ENCODE peak calls at places on chromosome 14, in eight cellular contexts. E is brain microvascular endothelial cell; V is CD8-positive, alpha-beta memory T cell; W is CD4-positive, alpha-beta memory T cell; C is GM23248; J is lung; Q is adrenal gland; P is mesenchymal stem cell. S is an unnamed sample.

GRCh38 chr14:104600141-104600643 is 4.4 kb downstream of the TMEM179 start:
- DNase-seq in E (no peak), V (no peak), W (no peak), C (peak; percentile 36), J (no peak), Q (peak; percentile 91), P (no peak), S (no peak)

GRCh38 chr14:104403421-104404220 is 175.9 kb upstream of the C14orf180 start:
- DNase-seq in E (no peak), V (no peak), W (no peak), C (no peak), J (peak; percentile 24), Q (peak; percentile 38), P (no peak), S (no peak)

GRCh38 chr14:94992046-94992445 is 165.3 kb downstream of the DICER1 start:
- DNase-seq in E (no peak), V (no peak), W (no peak), C (peak; percentile 39), J (no peak), Q (no peak), P (no peak), S (no peak)

GRCh38 chr14:61287196-61287595 is 6.1 kb upstream of the TMEM30B start:
- DNase-seq in E (no peak), V (no peak), W (no peak), C (peak; percentile 48), J (no peak), Q (no peak), P (no peak), S (no peak)

GRCh38 chr14:38207830-38208815 is at the start of gene SSTR1:
- DNase-seq in E (no peak), V (no peak), W (no peak), C (peak; percentile 56), J (no peak), Q (no peak), P (peak; percentile 45), S (no peak)

GRCh38 chr14:95903616-95904107 is 27.0 kb downstream of the TUNAR start:
- DNase-seq in E (no peak), V (no peak), W (no peak), C (no peak), J (no peak), Q (no peak), P (no peak), S (no peak)

GRCh38 chr14:51776102-51776894 is 84.1 kb upstream of the GNG2 start:
- DNase-seq in E (peak; percentile 59), V (peak; percentile 6), W (peak; percentile 11), C (peak; percentile 80), J (peak; percentile 34), Q (peak; percentile 73), P (peak; percentile 69), S (peak; percentile 25)

GRCh38 chr14:33551963-33552362 is 398.9 kb downstream of the EGLN3 start:
- DNase-seq in E (no peak), V (no peak), W (no peak), C (no peak), J (no peak), Q (no peak), P (no peak), S (no peak)

GRCh38 chr14:90568405-90568804 is 171.6 kb downstream of the CALM1 start:
- DNase-seq in E (no peak), V (no peak), W (no peak), C (no peak), J (no peak), Q (no peak), P (no peak), S (no peak)

GRCh38 chr14:90570463-90570860 is 173.6 kb downstream of the CALM1 start:
- DNase-seq in E (no peak), V (no peak), W (no peak), C (no peak), J (no peak), Q (no peak), P (no peak), S (no peak)

GRCh38 chr14:90569201-90569600 is 172.4 kb downstream of the CALM1 start:
- DNase-seq in E (no peak), V (no peak), W (no peak), C (no peak), J (no peak), Q (no peak), P (no peak), S (no peak)

GRCh38 chr14:90571149-90571548 is 174.3 kb downstream of the CALM1 start:
- DNase-seq in E (no peak), V (no peak), W (no peak), C (no peak), J (no peak), Q (no peak), P (no peak), S (no peak)

DNA sequence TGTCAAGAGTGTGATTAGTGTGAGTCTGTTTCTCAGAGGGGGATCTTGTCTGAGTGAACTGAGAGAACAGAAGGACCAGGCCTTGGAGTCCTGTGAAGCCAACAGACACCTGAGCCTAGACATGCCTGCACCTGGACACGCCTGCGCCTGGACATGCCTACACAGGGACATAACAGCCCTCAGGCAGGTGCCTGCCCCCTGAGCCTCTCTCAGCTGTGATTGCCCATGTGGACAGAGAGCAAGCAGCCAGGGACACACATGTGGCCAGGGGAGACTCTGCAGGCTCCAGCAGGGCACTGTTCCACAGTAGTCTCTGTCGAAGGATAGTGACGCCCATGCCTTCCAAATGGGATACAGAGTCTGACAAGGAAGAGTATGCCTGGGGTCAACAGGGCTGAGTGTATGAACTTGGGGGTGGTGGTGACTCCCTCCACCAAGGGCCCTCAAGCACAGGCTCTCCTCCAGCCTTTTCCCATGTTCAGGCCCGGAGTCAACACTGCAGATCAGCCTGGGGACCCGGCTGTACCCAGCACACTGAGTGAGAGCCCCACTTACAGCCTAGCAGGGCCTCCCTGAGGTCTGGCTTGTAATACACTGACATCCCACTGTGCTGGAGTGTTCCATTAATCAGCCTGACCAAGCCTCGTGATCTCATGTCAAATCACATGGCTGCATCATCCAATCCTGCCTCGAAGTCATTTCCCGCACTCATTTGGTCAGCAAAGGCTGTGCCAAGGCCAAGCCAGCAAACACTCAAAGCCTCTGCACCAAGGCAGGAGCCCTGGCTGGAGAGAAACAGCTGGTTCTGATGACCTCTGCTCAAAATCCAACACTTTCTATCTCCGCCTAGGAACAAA is 173.0 kb downstream of the CALM1 start:
- DNase-seq in E (no peak), V (no peak), W (no peak), C (no peak), J (no peak), Q (no peak), P (no peak), S (no peak)
- H3K27ac ChIP-seq in E (no peak overlapping the region), V (no peak overlapping the region), W (no peak overlapping the region), C (no peak overlapping the region), J (no peak overlapping the region), Q (no peak overlapping the region), P (no peak overlapping the region), S (no peak overlapping the region)

DNA sequence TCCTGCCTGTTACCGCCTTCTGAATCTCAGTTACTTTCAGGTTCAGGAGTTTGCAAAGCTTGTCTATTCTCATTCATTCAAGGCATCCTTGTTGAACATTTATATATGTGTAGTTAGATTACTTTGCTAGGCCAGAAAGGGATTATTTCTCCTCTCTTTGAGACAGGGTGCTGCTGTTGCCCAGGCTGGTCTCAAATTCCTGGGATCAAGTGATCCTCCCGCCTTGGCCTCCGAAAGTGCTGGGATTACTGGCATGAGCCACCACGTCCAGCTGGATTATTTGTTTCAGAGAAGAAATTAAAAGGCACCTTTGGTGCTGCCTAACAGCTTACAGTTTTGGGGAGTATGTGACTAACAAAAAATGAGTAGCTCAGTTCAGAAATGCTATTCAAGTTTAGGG is 770 bp downstream of the CHURC1 start:
- DNase-seq in E (no peak), V (no peak), W (no peak), C (no peak), J (no peak), Q (no peak), P (no peak), S (no peak)
- H3K36me3 ChIP-seq in E (peaks cover 2% of the 10 kb centered on the region), V (no peaks in the 10 kb centered on the region), W (no peaks in the 10 kb centered on the region), C (no peaks in the 10 kb centered on the region), J (no peaks in the 10 kb centered on the region), Q (no peaks in the 10 kb centered on the region), P (no peaks in the 10 kb centered on the region), S (no peaks in the 10 kb centered on the region)

DNA sequence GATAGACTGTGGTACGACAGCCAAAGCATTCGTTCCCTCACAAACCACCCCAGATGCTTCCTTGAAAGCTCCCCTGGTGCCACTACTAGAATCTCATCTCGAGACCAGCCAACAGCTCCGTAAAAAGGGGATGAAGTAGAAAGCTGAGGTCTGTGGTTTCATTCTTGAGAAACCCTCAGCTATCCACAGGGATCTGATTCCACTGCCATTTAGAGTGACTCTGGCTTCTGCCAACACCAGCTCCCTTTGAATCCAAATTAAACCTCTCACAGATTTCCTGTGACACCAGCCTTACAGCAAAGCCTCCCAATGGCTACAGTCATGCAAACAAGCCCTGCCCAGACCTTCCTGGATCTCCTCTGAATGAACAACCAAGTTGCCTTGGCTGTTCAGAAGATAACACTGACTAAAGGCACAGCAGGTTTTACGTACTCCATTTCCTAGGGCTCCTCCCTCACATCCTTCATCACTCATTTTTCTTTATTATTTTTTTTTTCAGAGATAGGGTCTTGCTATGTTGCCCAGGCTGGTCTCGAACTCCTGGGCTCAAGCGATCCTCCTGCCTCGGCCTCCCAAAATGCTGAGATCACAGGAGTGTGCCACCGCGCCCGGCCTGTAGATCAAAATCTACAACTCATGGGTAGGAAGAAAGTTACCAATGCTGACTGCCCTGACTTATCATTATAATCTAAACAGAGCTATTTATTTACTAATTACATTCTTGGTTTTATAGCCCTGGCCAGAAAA is 18.7 kb upstream of the FOXN3 start:
- DNase-seq in E (no peak), V (no peak), W (no peak), C (no peak), J (no peak), Q (no peak), P (no peak), S (no peak)
- H3K27ac ChIP-seq in E (no peak overlapping the region), V (no peak overlapping the region), W (no peak overlapping the region), C (no peak overlapping the region), J (no peak overlapping the region), Q (no peak overlapping the region), P (no peak overlapping the region), S (no peak overlapping the region)

GRCh38 chr14:73285979-73286378 is 48.7 kb downstream of the PAPLN start:
- DNase-seq in E (no peak), V (no peak), W (no peak), C (no peak), J (no peak), Q (no peak), P (no peak), S (no peak)

GRCh38 chr14:73276836-73277235 is 39.5 kb downstream of the PAPLN start:
- DNase-seq in E (no peak), V (no peak), W (no peak), C (no peak), J (no peak), Q (no peak), P (no peak), S (no peak)

GRCh38 chr14:73277376-73277775 is 40.1 kb downstream of the PAPLN start:
- DNase-seq in E (no peak), V (no peak), W (no peak), C (no peak), J (no peak), Q (no peak), P (no peak), S (no peak)

GRCh38 chr14:73283592-73284379 is 46.5 kb downstream of the PAPLN start:
- DNase-seq in E (no peak), V (no peak), W (no peak), C (peak; percentile 53), J (no peak), Q (no peak), P (no peak), S (no peak)

DNA sequence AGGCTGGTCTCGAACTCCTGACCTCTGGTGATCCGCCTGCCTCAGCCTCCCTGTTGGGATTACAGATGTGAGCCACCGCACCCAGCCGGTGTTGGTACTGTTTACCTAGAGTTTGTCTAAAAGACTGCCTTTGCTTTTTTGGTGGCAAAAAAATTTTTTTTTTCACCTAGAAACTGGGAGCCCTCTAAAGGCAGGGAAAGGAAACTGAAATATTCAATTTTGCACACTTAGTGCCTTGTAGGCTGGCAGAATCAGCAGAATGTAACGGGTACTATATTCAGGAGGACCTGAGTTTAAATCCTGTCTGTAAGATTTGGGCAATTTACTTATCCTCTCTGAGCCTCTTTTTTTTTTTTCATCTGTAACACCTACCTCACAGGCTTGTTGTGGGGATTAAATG is 43.6 kb downstream of the PAPLN start:
- DNase-seq in E (no peak), V (no peak), W (no peak), C (no peak), J (no peak), Q (no peak), P (no peak), S (no peak)
- H3K36me3 ChIP-seq in E (peaks cover 69% of the 10 kb centered on the region), V (peaks cover 32% of the 10 kb centered on the region), W (peaks cover 56% of the 10 kb centered on the region), C (peaks cover 70% of the 10 kb centered on the region), J (peaks cover 34% of the 10 kb centered on the region), Q (no peaks in the 10 kb centered on the region), P (peaks cover 34% of the 10 kb centered on the region), S (peaks cover 86% of the 10 kb centered on the region)